ENCODE peak calls at places on chromosomes 3 and 15, in eight cellular contexts. P is SK-N-SH, T is H1, B is astrocyte, D is GM23248, H is IMR-90, Q is neuronal stem cell, Z is mesendoderm. R is an unnamed sample.

GRCh38 chr3:100796556-100796955 is 87.3 kb downstream of the TFG start:
- DNase-seq in P (no peak), D (peak; percentile 42), Z (peak; percentile 37), H (peak; percentile 47), Q (no peak), T (no peak), B (peak; percentile 26), R (no peak)

GRCh38 chr3:193593666-193594025 is 638 bp downstream of the OPA1 start:
- DNase-seq in Z (peak; percentile 57), D (peak; percentile 69), Q (peak; percentile 14), H (peak; percentile 36), T (no peak), P (peak; percentile 40), B (peak; percentile 34), R (peak; percentile 36)

GRCh38 chr3:10392244-10392643 is 71.3 kb upstream of the SEC13 start:
- DNase-seq in B (no peak), Q (no peak), D (no peak), Z (peak; percentile 48), T (no peak), H (no peak), P (no peak), R (no peak)

GRCh38 chr15:74336061-74337005 is 31.1 kb downstream of the CYP11A1 start:
- DNase-seq in P (no peak), Z (no peak), B (no peak), D (peak; percentile 69), H (peak; percentile 37), Q (no peak), T (no peak), R (peak; percentile 93)

GRCh38 chr3:64295594-64295993 is 70.3 kb upstream of the PRICKLE2 start:
- DNase-seq in H (peak; percentile 94), P (no peak), B (peak; percentile 90), T (no peak), Q (no peak), Z (no peak), D (peak; percentile 97), R (peak; percentile 83)

GRCh38 chr3:190972840-190973270 is 110.4 kb upstream of the GMNC start:
- DNase-seq in H (no peak), T (no peak), Z (peak; percentile 46), B (no peak), D (peak; percentile 8), P (no peak), Q (no peak), R (peak; percentile 5)

GRCh38 chr3:18423401-18424212 is 1.5 kb downstream of the SATB1 start:
- DNase-seq in T (peak; percentile 69), B (peak; percentile 54), D (peak; percentile 73), H (peak; percentile 51), Z (peak; percentile 80), P (peak; percentile 43), Q (no peak), R (no peak)

GRCh38 chr3:33544126-33544525 is 103.9 kb upstream of the UBP1 start:
- DNase-seq in P (no peak), B (peak; percentile 2), T (no peak), H (peak; percentile 37), Q (no peak), D (peak; percentile 67), Z (no peak), R (peak; percentile 55)

GRCh38 chr15:90911302-90911623 is 8.2 kb downstream of the MAN2A2 start:
- DNase-seq in T (no peak), Z (no peak), D (no peak), Q (no peak), H (no peak), P (no peak), B (no peak), R (no peak)

GRCh38 chr15:94576889-94577533 is 345.6 kb downstream of the MCTP2 start:
- DNase-seq in Z (peak; percentile 71), T (peak; percentile 74), D (peak; percentile 39), P (peak; percentile 10), H (no peak), Q (peak; percentile 12), B (no peak), R (peak; percentile 36)

GRCh38 chr15:69089258-69089657 is 71.2 kb upstream of the GLCE start:
- DNase-seq in Q (no peak), T (no peak), D (no peak), H (no peak), B (no peak), P (no peak), Z (peak; percentile 56), R (no peak)

GRCh38 chr15:63913786-63914185 is 80.0 kb upstream of the HERC1 start:
- DNase-seq in B (no peak), T (no peak), D (peak; percentile 32), P (no peak), Q (no peak), Z (peak; percentile 54), H (no peak), R (no peak)

GRCh38 chr15:47432831-47433230 is 284.5 kb upstream of the SEMA6D start:
- DNase-seq in P (no peak), T (no peak), B (no peak), H (peak; percentile 53), Q (no peak), D (peak; percentile 9), Z (no peak), R (no peak)

GRCh38 chr15:47437492-47437891 is 279.8 kb upstream of the SEMA6D start:
- DNase-seq in P (no peak), Q (no peak), H (no peak), Z (peak; percentile 45), D (no peak), B (no peak), T (no peak), R (no peak)

GRCh38 chr15:47439146-47439869 is 278.0 kb upstream of the SEMA6D start:
- DNase-seq in Z (no peak), B (no peak), D (peak; percentile 2), Q (no peak), P (peak; percentile 9), T (no peak), H (peak; percentile 65), R (no peak)

GRCh38 chr15:47431501-47431900 is 285.8 kb upstream of the SEMA6D start:
- DNase-seq in B (peak; percentile 90), Z (no peak), P (no peak), Q (no peak), H (peak; percentile 97), T (no peak), D (peak; percentile 61), R (no peak)

DNA sequence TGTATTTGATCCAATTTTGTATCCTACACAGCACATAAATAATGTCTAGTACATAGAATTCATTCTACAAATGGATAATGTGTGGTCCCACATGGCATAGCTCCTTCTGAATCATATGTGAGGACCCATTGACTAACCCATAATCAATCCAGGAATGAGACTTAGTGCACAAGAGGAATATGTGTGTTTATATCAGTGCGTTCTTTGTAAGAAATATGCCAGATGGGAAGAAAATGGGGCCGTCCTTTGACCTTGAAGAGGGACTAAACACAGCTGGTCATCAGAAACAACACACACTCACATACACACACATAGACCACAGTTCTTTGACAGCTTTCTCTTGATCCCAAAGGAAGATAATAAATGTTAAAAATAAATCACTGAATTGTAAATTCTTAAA is 282.7 kb upstream of the SEMA6D start:
- DNase-seq in T (no peak), P (no peak), B (no peak), H (peak; percentile 76), Z (no peak), Q (no peak), D (no peak), R (no peak)
- H3K4me2 ChIP-seq in T (no peak overlapping the region), P (no peak overlapping the region), B (no peak overlapping the region), H (no peak overlapping the region), Z (no peak overlapping the region), Q (no peak overlapping the region), D (no peak overlapping the region), R (no peak overlapping the region)

DNA sequence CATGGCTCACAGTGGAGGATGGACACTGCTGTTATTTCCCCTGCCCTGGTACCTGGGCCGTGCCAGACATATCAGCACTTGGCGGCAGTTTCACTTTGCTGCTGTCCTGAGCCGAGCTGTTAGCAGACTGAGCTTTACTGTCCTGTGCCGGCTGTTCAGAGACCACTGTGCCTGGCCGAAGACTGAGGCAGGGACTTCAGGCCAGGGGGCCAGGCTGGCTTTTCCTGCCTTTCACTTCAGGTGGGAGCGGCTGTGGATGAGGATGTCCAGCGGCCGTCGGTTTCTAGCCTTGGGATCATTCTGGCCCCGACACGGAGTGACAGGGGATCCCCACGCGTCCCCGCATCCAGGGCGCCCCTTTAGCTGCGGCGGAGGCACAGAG is 1.0 kb downstream of the ATP10A start:
- DNase-seq in B (no peak), H (peak; percentile 33), T (no peak), D (peak; percentile 66), Z (no peak), Q (no peak), P (no peak), R (peak; percentile 90)
- H3K27me3 ChIP-seq in B (no peaks in the 10 kb centered on the region), H (no peaks in the 10 kb centered on the region), T (peaks cover 29% of the 10 kb centered on the region), D (no peaks in the 10 kb centered on the region), Z (peaks cover 19% of the 10 kb centered on the region), Q (peaks cover 3% of the 10 kb centered on the region), P (no peaks in the 10 kb centered on the region), R (no peaks in the 10 kb centered on the region)

GRCh38 chr3:115100806-115101205 is 46.3 kb downstream of the ZBTB20 start:
- DNase-seq in T (no peak), Q (no peak), P (no peak), B (no peak), H (no peak), Z (no peak), D (no peak), R (no peak)
- H3K4me2 ChIP-seq in T (no peak overlapping the region), Q (no peak overlapping the region), P (peak overlapping the region; percentile 77), B (peak overlapping the region; percentile 85), H (peak overlapping the region; percentile 18), Z (no peak overlapping the region), D (peak overlapping the region; percentile 91), R (peak overlapping the region; percentile 83)

DNA sequence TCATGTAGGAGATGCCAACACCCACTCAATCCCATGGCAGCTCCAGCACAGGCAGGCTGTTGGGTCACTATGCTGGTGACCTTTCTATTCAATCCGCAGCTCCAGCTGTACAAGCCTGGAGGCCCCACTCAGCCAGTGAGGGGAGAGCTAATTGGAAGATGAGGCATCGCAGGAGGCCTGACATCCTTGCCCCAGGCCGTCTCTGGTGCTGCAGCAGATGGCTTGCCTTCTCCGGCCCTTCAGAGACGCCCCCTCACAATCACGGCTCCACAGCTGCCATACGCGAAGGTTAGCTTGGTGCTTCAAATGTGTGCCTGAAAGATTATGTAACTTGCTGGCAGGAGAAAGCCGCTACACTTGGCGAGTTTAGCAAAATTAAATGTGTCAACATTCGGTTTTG is 104.2 kb upstream of the CLSTN2 start:
- DNase-seq in Z (peak; percentile 19), D (no peak), H (no peak), T (no peak), P (peak; percentile 76), B (no peak), Q (peak; percentile 20), R (no peak)
- H3K27me3 ChIP-seq in Z (no peaks in the 10 kb centered on the region), D (no peaks in the 10 kb centered on the region), H (no peaks in the 10 kb centered on the region), T (no peaks in the 10 kb centered on the region), P (no peaks in the 10 kb centered on the region), B (peaks cover 4% of the 10 kb centered on the region), Q (no peaks in the 10 kb centered on the region), R (no peaks in the 10 kb centered on the region)

DNA sequence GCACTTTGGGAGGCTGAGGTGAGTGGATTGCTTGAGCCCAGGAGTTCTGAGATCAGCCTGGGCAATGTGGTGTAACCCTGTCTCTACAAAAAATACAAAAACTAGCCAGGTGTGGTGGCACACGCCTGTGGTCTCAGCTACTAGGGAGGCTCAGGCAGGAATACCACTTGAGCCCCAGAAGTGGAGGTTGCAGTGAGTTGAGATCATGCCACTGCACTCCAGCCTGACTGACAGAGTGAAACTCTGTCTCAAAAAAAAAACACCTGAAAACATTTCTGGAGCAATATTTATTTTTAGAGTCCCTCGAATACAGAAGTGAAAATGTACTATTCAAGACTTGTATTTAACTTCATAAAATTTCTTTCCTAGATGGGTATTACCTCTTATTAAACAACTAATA is 4.6 kb downstream of the SPCS1 start:
- DNase-seq in Z (no peak), Q (no peak), P (no peak), B (no peak), T (no peak), H (no peak), D (no peak), R (no peak)
- H3K4me2 ChIP-seq in Z (no peak overlapping the region), Q (no peak overlapping the region), P (no peak overlapping the region), B (no peak overlapping the region), T (no peak overlapping the region), H (no peak overlapping the region), D (no peak overlapping the region), R (no peak overlapping the region)

GRCh38 chr15:85999658-86000057 is 80.0 kb upstream of the AGBL1 start:
- DNase-seq in B (no peak), Z (no peak), H (no peak), P (no peak), D (no peak), Q (no peak), T (no peak), R (no peak)
- H3K27me3 ChIP-seq in B (no peaks in the 10 kb centered on the region), Z (no peaks in the 10 kb centered on the region), H (no peaks in the 10 kb centered on the region), P (no peaks in the 10 kb centered on the region), D (no peaks in the 10 kb centered on the region), Q (no peaks in the 10 kb centered on the region), T (no peaks in the 10 kb centered on the region), R (no peaks in the 10 kb centered on the region)